ENCODE peak calls at places on chromosomes 13 and 19, in ten cellular contexts. Y, F, N, Z, J, G, P, T, X and O are unnamed samples. For H3K9me2, the result is how much of the 10 kb centered on the place peaks cover.

GRCh38 chr19:991174-991931 is 7.2 kb downstream of the WDR18 start:
- DNase-seq in T (peak), X (peak), J (peak), F (no peak), G (peak), Y (no peak), P (peak), Z (peak), N (no peak), O (peak)

GRCh38 chr13:84137292-84137691 is 255.0 kb upstream of the SLITRK1 start:
- DNase-seq in Y (no peak), F (peak), N (no peak), J (no peak), G (no peak), X (no peak), Z (no peak), P (no peak), T (no peak), O (no peak)

GRCh38 chr13:43551897-43552456 is 234.8 kb downstream of the ENOX1 start:
- DNase-seq in G (no peak), J (no peak), N (peak), Z (no peak), T (no peak), P (no peak), Y (no peak), X (no peak), F (no peak), O (no peak)

GRCh38 chr13:44786724-44787123 is 202.5 kb downstream of the NUFIP1 start:
- DNase-seq in T (no peak), G (no peak), J (no peak), Y (no peak), N (no peak), P (no peak), Z (no peak), F (no peak), X (no peak), O (peak)

GRCh38 chr13:110907951-110908898 is 6.6 kb downstream of the ANKRD10 start:
- DNase-seq in Y (peak), T (peak), F (peak), N (peak), G (no peak), X (peak), Z (peak), P (no peak), J (peak), O (no peak)

GRCh38 chr19:45768644-45769053 is 403 bp downstream of the SIX5 start:
- DNase-seq in F (peak), Y (peak), N (no peak), T (peak), J (peak), G (peak), P (no peak), Z (no peak), X (no peak), O (peak)

GRCh38 chr19:17121736-17122293 is 46.2 kb downstream of the MYO9B start:
- DNase-seq in T (no peak), J (peak), Z (no peak), F (no peak), Y (no peak), N (no peak), P (no peak), X (no peak), G (no peak), O (peak)

GRCh38 chr19:3296034-3296433 is 70.3 kb upstream of the NFIC start:
- DNase-seq in G (no peak), J (no peak), X (no peak), T (no peak), P (peak), Y (no peak), Z (no peak), N (no peak), F (no peak), O (no peak)

GRCh38 chr19:40697007-40697406 is 6.6 kb upstream of the NUMBL start:
- DNase-seq in Z (no peak), F (no peak), X (no peak), T (no peak), J (no peak), P (no peak), N (no peak), G (no peak), Y (no peak), O (no peak)

GRCh38 chr13:42048625-42049453 is at the start of gene DGKH:
- DNase-seq in T (peak), J (peak), Y (peak), F (peak), P (peak), X (peak), G (peak), Z (peak), N (peak), O (peak)

GRCh38 chr13:110162053-110162452 is 144.9 kb downstream of the COL4A1 start:
- DNase-seq in J (no peak), X (no peak), Z (no peak), G (no peak), Y (no peak), N (no peak), P (peak), F (no peak), T (no peak), O (no peak)

GRCh38 chr13:47433461-47434005 is 536.7 kb upstream of the HTR2A start:
- DNase-seq in N (no peak), P (no peak), Y (no peak), Z (no peak), T (no peak), J (peak), X (peak), F (no peak), G (no peak), O (no peak)

GRCh38 chr13:26968431-26969335 is 202.9 kb downstream of the USP12 start:
- DNase-seq in X (no peak), J (peak), Z (no peak), G (no peak), T (no peak), N (no peak), P (no peak), F (no peak), Y (peak), O (no peak)

GRCh38 chr13:110382229-110382628 is 75.1 kb downstream of the COL4A2 start:
- DNase-seq in J (peak), N (peak), T (no peak), Z (no peak), G (no peak), P (no peak), X (peak), Y (no peak), F (no peak), O (no peak)

GRCh38 chr13:52848455-52849190 is at the start of gene PCDH8:
- DNase-seq in X (no peak), F (no peak), N (no peak), Z (no peak), T (peak), G (no peak), J (peak), Y (peak), P (peak), O (no peak)

GRCh38 chr19:34494601-34495000 is 13.0 kb downstream of the WTIP start:
- DNase-seq in J (no peak), N (no peak), Y (no peak), G (no peak), T (no peak), Z (no peak), X (no peak), P (no peak), F (no peak), O (no peak)

GRCh38 chr13:77184455-77184854 is 142.4 kb downstream of the MYCBP2 start:
- DNase-seq in Y (no peak), J (no peak), F (peak), T (no peak), P (no peak), Z (no peak), G (peak), N (no peak), X (no peak), O (no peak)

GRCh38 chr13:24727731-24728601 is 36.0 kb upstream of the RNF17 start:
- DNase-seq in Y (peak), X (peak), N (peak), T (peak), P (peak), Z (peak), J (peak), G (peak), F (peak), O (peak)

GRCh38 chr19:56091066-56091490 is 30.0 kb downstream of the ZNF787 start:
- DNase-seq in N (peak), Y (no peak), J (peak), F (no peak), G (no peak), P (no peak), T (no peak), Z (no peak), X (peak), O (no peak)

GRCh38 chr19:5430237-5430636 is 25.0 kb upstream of the ZNRF4 start:
- DNase-seq in F (no peak), Z (no peak), T (peak), J (no peak), X (no peak), P (no peak), N (no peak), Y (no peak), G (no peak), O (no peak)

GRCh38 chr13:111398715-111399299 is 78.4 kb downstream of the TEX29 start:
- DNase-seq in Z (no peak), X (no peak), N (no peak), F (no peak), J (no peak), G (no peak), P (no peak), Y (no peak), T (no peak), O (peak)

GRCh38 chr19:39310558-39311311 is 9.9 kb downstream of the LRFN1 start:
- DNase-seq in X (no peak), G (no peak), J (peak), F (no peak), N (no peak), Z (no peak), P (no peak), T (peak), Y (no peak), O (peak)

GRCh38 chr19:2080336-2080988 is 15.7 kb downstream of the MOB3A start:
- DNase-seq in F (no peak), N (no peak), J (no peak), Y (no peak), G (no peak), Z (no peak), P (peak), T (no peak), X (no peak), O (no peak)

GRCh38 chr13:53100394-53101063 is 71.9 kb downstream of the OLFM4 start:
- DNase-seq in Z (no peak), X (no peak), F (no peak), Y (peak), N (no peak), G (no peak), J (no peak), P (no peak), T (no peak), O (no peak)

GRCh38 chr13:91576590-91576989 is 178.2 kb downstream of the GPC5 start:
- DNase-seq in X (no peak), G (peak), F (no peak), Y (no peak), N (no peak), P (no peak), Z (no peak), T (peak), J (no peak), O (peak)

GRCh38 chr19:29485293-29485692 is 40.5 kb upstream of the VSTM2B start:
- DNase-seq in T (no peak), F (no peak), J (no peak), G (no peak), X (no peak), Y (no peak), N (no peak), P (no peak), Z (no peak), O (no peak)

GRCh38 chr19:10603084-10603872 is 16.2 kb upstream of the AP1M2 start:
- DNase-seq in G (peak), Z (no peak), Y (peak), J (no peak), P (peak), F (no peak), T (peak), N (peak), X (no peak), O (peak)

GRCh38 chr19:18771328-18772242 is 19.5 kb downstream of the COMP start:
- DNase-seq in J (no peak), P (no peak), T (peak), N (no peak), X (peak), Y (no peak), G (peak), F (peak), Z (no peak), O (peak)

GRCh38 chr19:2607712-2608601 is 94.5 kb downstream of the GNG7 start:
- DNase-seq in P (no peak), Y (no peak), T (no peak), G (no peak), Z (no peak), N (no peak), X (no peak), F (peak), J (no peak), O (peak)

GRCh38 chr19:15299568-15300409 is 32.5 kb downstream of the BRD4 start:
- DNase-seq in Y (no peak), N (no peak), G (no peak), X (no peak), P (no peak), J (peak), Z (no peak), F (no peak), T (no peak), O (no peak)

GRCh38 chr13:101127741-101128353 is 288.5 kb downstream of the NALCN start:
- DNase-seq in N (no peak), Z (peak), P (peak), J (peak), F (peak), Y (peak), X (peak), T (peak), G (peak), O (peak)

GRCh38 chr19:44754743-44755066 is 6.2 kb downstream of the BCL3 start:
- DNase-seq in G (no peak), Z (no peak), F (no peak), J (no peak), Y (no peak), X (no peak), N (no peak), T (peak), P (no peak), O (no peak)

DNA sequence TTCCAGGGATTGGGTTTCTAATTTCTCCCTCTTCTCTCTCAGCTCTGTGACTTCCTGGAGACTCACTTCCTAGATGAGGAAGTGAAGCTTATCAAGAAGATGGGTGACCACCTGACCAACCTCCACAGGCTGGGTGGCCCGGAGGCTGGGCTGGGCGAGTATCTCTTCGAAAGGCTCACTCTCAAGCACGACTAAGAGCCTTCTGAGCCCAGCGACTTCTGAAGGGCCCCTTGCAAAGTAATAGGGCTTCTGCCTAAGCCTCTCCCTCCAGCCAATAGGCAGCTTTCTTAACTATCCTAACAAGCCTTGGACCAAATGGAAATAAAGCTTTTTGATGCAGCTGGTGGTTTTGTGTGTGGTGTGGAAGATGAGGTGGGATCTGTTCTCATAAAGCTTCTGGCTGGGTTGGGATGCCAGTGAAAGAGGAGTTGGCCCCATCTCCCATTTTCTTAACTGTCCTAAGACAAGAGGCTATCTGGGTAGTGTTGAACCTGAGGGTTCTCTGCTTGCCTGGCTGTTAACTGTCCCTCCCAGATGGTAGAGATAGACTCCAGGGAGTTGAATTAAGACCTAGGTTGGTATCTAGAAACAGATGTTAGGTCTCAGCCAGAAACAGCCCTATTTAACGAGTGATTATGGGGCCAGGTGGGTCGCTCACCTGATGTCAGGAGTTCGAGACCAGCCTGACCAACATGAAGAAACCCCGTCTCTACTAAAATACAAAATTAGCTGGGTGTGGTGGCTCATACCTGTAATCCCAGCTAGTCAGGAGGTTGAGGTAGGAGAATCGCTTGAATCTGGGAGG is 1.6 kb downstream of the FTL start:
- DNase-seq in P (no peak), F (no peak), X (no peak), T (no peak), N (peak), Y (no peak), J (peak), G (no peak), Z (no peak), O (peak)
- H3K4me2 ChIP-seq in P (peak), F (peak), X (peak), T (peak), N (peak), Y (peak), J (peak), G (peak), Z (peak), O (peak)

GRCh38 chr19:53130506-53130905 is 2.2 kb downstream of the ZNF415 start:
- DNase-seq in N (no peak), X (no peak), Z (no peak), T (peak), G (no peak), F (no peak), P (no peak), J (peak), Y (peak), O (no peak)

GRCh38 chr19:53136432-53136831 is 3.7 kb upstream of the ZNF415 start:
- DNase-seq in F (no peak), Z (no peak), N (no peak), X (no peak), J (no peak), T (no peak), P (no peak), G (no peak), Y (no peak), O (no peak)

GRCh38 chr19:53131085-53131484 is 1.6 kb downstream of the ZNF415 start:
- DNase-seq in Y (peak), T (peak), G (no peak), P (no peak), F (no peak), Z (no peak), N (no peak), J (peak), X (no peak), O (no peak)

GRCh38 chr19:53132231-53132991 is at the start of gene ZNF415:
- DNase-seq in N (peak), F (no peak), Z (no peak), T (peak), G (no peak), P (peak), X (peak), Y (peak), J (peak), O (peak)

DNA sequence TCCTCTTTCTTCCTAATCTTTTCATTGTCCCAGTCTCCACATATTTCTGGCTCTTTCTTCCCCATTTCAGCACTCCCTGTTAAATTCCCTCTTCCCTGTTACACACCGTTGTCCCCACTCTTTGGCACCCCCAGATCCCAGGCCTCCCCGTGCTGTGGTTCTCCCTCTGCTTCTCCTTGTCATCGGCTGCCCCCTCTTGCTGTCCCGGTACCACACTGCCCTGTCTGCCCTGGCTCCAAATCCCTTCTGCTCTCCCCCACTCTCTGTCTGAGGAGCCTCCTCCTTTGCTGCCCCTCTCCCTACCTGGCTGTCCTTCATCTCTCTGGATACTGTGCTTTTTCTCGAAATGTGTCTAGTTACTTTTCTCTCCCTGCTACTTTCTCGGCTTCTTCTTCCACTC is 978 bp downstream of the ZNF415 start:
- DNase-seq in Z (no peak), T (peak), Y (no peak), X (no peak), G (no peak), N (no peak), P (peak), F (no peak), J (peak), O (no peak)
- H3K9me2 ChIP-seq in Z (under half), T (under half), Y (under half), X (under half), G (under half), N (under half), P (under half), F (under half), J (under half), O (under half)

DNA sequence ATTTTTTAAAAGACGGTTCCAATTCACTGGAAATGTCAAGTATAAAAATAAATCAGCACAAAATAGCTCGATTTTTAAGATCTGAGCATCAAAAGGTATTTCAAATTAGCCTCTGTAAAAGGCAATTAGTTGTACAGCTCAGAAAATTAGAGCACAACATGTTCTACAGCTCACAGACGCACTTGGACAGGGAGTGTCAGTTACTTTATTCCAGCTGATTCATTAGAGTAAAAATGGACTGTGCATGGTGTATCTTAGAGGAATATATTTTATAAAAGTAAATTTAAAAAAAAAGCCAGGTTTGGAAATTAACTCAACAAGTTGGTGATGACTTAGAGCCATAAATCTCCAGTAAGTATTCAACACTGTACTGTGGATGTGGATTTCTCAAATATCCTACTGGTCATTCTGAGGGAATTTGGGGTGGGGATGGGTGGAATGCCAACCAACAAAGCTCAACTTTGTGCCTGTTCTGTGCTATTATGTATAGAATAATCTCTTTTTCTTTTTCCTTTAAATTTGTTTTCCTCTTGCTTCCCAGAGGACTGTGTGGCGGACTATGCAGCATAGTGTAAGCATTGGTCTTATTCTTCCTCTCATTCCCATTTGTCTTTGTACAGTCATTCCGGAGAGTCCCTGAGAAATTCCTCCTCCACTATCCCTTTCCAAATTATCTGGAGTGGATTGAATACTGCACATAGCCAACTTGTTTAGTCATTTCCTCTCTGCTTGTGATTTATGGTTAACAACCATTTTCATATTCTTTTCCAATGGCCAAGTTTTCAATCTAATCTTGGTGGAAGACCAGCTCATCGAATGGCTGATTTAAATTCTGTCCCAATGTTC is 169.3 kb downstream of the DCT start:
- DNase-seq in P (no peak), G (no peak), T (no peak), J (peak), X (peak), F (no peak), N (no peak), Y (no peak), Z (no peak), O (no peak)
- H3K4me2 ChIP-seq in P (peak), G (no peak), T (no peak), J (peak), X (peak), F (no peak), N (no peak), Y (no peak), Z (no peak), O (no peak)

GRCh38 chr13:114034481-114034891 is 60.6 kb upstream of the C13orf46 start:
- DNase-seq in P (no peak), Z (no peak), Y (no peak), G (no peak), F (no peak), J (peak), T (no peak), X (no peak), N (no peak), O (no peak)
- H3K9me2 ChIP-seq in P (under half), Z (under half), Y (under half), G (under half), F (under half), J (under half), T (under half), X (under half), N (under half), O (under half)

GRCh38 chr19:7930765-7931164 is 4.8 kb upstream of the CTXN1 start:
- DNase-seq in Y (no peak), T (no peak), J (no peak), N (no peak), Z (no peak), F (no peak), P (no peak), G (no peak), X (no peak), O (no peak)
- H3K4me2 ChIP-seq in Y (no peak), T (no peak), J (no peak), N (no peak), Z (no peak), F (no peak), P (no peak), G (no peak), X (no peak), O (no peak)

DNA sequence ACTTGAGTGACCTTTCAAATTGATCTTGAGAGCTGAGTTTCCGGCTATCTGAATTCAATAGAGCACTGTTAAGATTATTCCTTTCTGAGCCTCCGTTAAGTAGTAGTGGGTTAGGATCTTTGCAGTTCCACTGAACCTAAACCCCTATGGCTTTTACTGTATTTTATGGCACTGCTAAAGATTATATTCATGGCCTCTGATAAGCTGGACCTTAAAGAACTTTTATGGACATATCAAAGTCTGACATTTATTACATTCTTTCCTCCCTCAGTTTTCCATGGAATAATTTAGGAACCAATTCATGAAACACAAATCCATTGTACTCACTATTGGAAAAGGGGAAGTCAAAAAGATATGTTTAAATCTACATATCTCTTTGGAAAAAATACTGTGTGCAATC is 398.2 kb downstream of the TDRD3 start:
- DNase-seq in Y (no peak), F (no peak), J (no peak), P (no peak), Z (no peak), N (no peak), G (no peak), T (no peak), X (no peak), O (no peak)
- H3K9me2 ChIP-seq in Y (under half), F (under half), J (under half), P (under half), Z (under half), N (under half), G (under half), T (under half), X (under half), O (under half)